ENCODE peak calls at places on chromosomes 4 and X, in four cellular contexts. S, E, A and Y are unnamed samples.

GRCh38 chr4:89752932-89753598 is 83.9 kb downstream of the SNCA start:
- DNase-seq in S (no peak), E (peak; percentile 92), A (no peak), Y (no peak)

GRCh38 chr4:112449708-112450107 is 66.3 kb downstream of the NEUROG2 start:
- DNase-seq in S (no peak), E (no peak), A (no peak), Y (no peak)

GRCh38 chr4:74440356-74440755 is 4.6 kb upstream of the AREG start:
- DNase-seq in S (no peak), E (no peak), A (no peak), Y (no peak)

GRCh38 chr4:78665216-78665615 is 110.9 kb upstream of the BMP2K start:
- DNase-seq in S (no peak), E (no peak), A (no peak), Y (no peak)

GRCh38 chrX:10387011-10387410 is 230.2 kb downstream of the CLCN4 start:
- DNase-seq in S (no peak), E (peak; percentile 41), A (no peak), Y (no peak)

GRCh38 chr4:116066711-116067245 is 953.4 kb upstream of the NDST4 start:
- DNase-seq in S (no peak), E (no peak), A (no peak), Y (no peak)

GRCh38 chr4:134422776-134423175 is 221.2 kb upstream of the PABPC4L start:
- DNase-seq in S (no peak), E (no peak), A (no peak), Y (no peak)

GRCh38 chr4:136392576-136392975 is 1139.7 kb downstream of the PCDH18 start:
- DNase-seq in S (no peak), E (peak; percentile 54), A (no peak), Y (no peak)

GRCh38 chr4:105624530-105624929 is 72.1 kb downstream of the ARHGEF38 start:
- DNase-seq in S (no peak), E (peak; percentile 40), A (no peak), Y (no peak)

GRCh38 chr4:7134737-7135388 is 57.5 kb upstream of the SORCS2 start:
- DNase-seq in S (no peak), E (peak; percentile 84), A (peak; percentile 70), Y (no peak)

GRCh38 chr4:136400829-136401228 is 1131.5 kb downstream of the PCDH18 start:
- DNase-seq in S (no peak), E (no peak), A (no peak), Y (no peak)

GRCh38 chr4:6955261-6955911 is 45.8 kb downstream of the TBC1D14 start:
- DNase-seq in S (no peak), E (no peak), A (peak; percentile 84), Y (no peak)

GRCh38 chrX:3803713-3804112 is 90.3 kb upstream of the PRKX start:
- DNase-seq in S (no peak), E (no peak), A (no peak), Y (no peak)

GRCh38 chrX:48471504-48471903 is 1.4 kb upstream of the SLC38A5 start:
- DNase-seq in S (no peak), E (no peak), A (no peak), Y (no peak)

GRCh38 chrX:104098151-104098808 is 14.0 kb upstream of the ZCCHC18 start:
- DNase-seq in S (peak; percentile 49), E (peak; percentile 77), A (no peak), Y (no peak)

GRCh38 chrX:115892056-115892708 is 278.4 kb upstream of the AGTR2 start:
- DNase-seq in S (no peak), E (no peak), A (peak; percentile 22), Y (no peak)

GRCh38 chr4:6493668-6494304 is 21.4 kb upstream of the PPP2R2C start:
- DNase-seq in S (no peak), E (peak; percentile 3), A (peak; percentile 27), Y (peak; percentile 54)

GRCh38 chr4:92988301-92988700 is 684.5 kb downstream of the GRID2 start:
- DNase-seq in S (no peak), E (no peak), A (no peak), Y (no peak)

GRCh38 chr4:87848622-87849351 is 16.0 kb downstream of the MEPE start:
- DNase-seq in S (no peak), E (peak; percentile 56), A (peak; percentile 51), Y (no peak)

GRCh38 chr4:1010522-1011021 is 854 bp upstream of the FGFRL1 start:
- DNase-seq in S (peak; percentile 41), E (peak; percentile 68), A (peak; percentile 71), Y (no peak)

GRCh38 chr4:12486995-12487394 is 997.1 kb downstream of the RAB28 start:
- DNase-seq in S (no peak), E (no peak), A (no peak), Y (no peak)

GRCh38 chr4:119731146-119731742 is 102.6 kb upstream of the PDE5A start:
- DNase-seq in S (no peak), E (no peak), A (no peak), Y (no peak)

GRCh38 chr4:54840992-54841768 is 183.4 kb downstream of the KIT start:
- DNase-seq in S (no peak), E (peak; percentile 2), A (no peak), Y (no peak)

GRCh38 chrX:45506149-45506768 is 305.6 kb upstream of the DIPK2B start:
- DNase-seq in S (no peak), E (no peak), A (no peak), Y (no peak)

GRCh38 chrX:39736219-39737211 is 361.2 kb downstream of the BCOR start:
- DNase-seq in S (no peak), E (peak; percentile 75), A (peak; percentile 61), Y (no peak)

GRCh38 chr4:79088991-79089705 is 149.9 kb upstream of the PAQR3 start:
- DNase-seq in S (no peak), E (no peak), A (no peak), Y (no peak)

GRCh38 chr4:174274436-174274835 is 9.0 kb downstream of the FBXO8 start:
- DNase-seq in S (no peak), E (no peak), A (no peak), Y (no peak)

GRCh38 chrX:119655125-119655524 is 37.8 kb downstream of the SEPTIN6 start:
- DNase-seq in S (peak; percentile 49), E (peak; percentile 88), A (no peak), Y (no peak)

GRCh38 chr4:152038238-152038637 is 277.4 kb upstream of the GATB start:
- DNase-seq in S (no peak), E (peak; percentile 90), A (no peak), Y (no peak)

GRCh38 chr4:163331629-163332360 is 601 bp downstream of the NPY1R start:
- DNase-seq in S (no peak), E (no peak), A (no peak), Y (no peak)

GRCh38 chr4:177785000-177785399 is 342.8 kb upstream of the AGA start:
- DNase-seq in S (no peak), E (no peak), A (no peak), Y (no peak)

GRCh38 chr4:25656031-25656430 is 380 bp downstream of the SLC34A2 start:
- DNase-seq in S (no peak), E (no peak), A (no peak), Y (no peak)

GRCh38 chr4:69532125-69532524 is 36.4 kb upstream of the UGT2B4 start:
- DNase-seq in S (no peak), E (no peak), A (no peak), Y (no peak)

GRCh38 chr4:153346563-153346962 is 2.1 kb downstream of the MND1 start:
- DNase-seq in S (no peak), E (peak; percentile 10), A (no peak), Y (no peak)
- H3K27ac ChIP-seq in S (no peak overlapping the region), E (no peak overlapping the region), A (no peak overlapping the region), Y (no peak overlapping the region)

DNA sequence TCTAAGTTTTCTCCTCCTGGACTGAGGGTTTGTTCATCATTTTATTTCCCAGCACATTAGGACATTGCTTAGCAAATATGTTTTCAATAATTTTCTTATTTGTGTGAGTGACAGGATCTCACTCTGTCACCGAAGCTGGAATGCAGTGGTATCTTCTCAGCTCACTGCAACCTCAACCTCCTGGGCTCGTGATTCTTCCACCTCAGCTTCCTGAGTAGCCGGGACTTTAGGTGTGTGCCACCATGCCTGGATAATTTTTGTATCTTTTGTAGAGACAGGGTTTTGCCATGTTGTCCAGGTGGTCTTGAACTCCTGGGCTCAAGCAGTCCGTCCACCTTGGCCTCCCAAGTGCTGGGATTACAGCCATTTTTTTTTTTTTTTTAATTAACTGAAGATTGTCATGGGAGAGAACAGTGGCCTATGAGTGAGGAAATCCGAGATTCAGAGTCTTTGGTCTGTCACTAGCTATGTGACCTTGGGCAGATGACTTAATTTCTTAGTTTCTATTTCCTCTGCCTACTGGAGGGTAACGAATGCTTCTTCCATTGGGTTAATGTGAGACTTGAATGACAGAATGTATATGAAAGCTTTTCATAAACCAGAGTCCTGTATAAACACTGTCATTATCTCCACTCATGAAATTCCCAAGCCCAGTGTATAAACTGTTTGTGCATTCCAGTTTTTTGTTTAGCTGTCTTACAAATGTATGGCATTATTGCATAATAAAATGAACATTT is 23.9 kb downstream of the MOB1B start:
- DNase-seq in S (no peak), E (no peak), A (no peak), Y (no peak)
- H3K27ac ChIP-seq in S (no peak overlapping the region), E (peak overlapping the region; percentile 56), A (no peak overlapping the region), Y (no peak overlapping the region)

DNA sequence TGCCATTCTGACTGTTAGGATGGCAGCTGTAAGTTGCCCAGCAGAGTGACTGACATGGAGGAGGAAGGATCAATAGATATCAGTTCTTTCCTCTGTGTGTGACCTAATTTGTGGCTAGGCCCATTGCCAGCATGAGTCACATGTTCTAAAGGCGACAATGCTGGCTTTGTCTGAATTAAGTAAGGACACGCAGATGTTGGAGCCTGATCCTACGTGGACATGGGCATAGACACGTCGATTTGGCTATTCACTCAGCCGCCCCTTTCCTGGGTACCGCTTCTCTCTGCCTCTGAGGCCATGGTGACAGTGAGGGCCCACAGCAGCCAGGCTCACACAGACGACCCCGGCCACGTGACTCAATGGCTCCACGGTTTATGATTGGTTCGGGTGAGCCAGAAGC is 16.3 kb downstream of the PROM1 start:
- DNase-seq in S (no peak), E (no peak), A (no peak), Y (no peak)
- H3K27ac ChIP-seq in S (no peak overlapping the region), E (no peak overlapping the region), A (no peak overlapping the region), Y (no peak overlapping the region)

GRCh38 chr4:140211693-140212092 is 57.7 kb upstream of the MAML3 start:
- DNase-seq in S (no peak), E (no peak), A (no peak), Y (no peak)
- H3K27ac ChIP-seq in S (no peak overlapping the region), E (no peak overlapping the region), A (no peak overlapping the region), Y (no peak overlapping the region)

GRCh38 chrX:37746268-37746931 is 33.5 kb upstream of the CYBB start:
- DNase-seq in S (no peak), E (no peak), A (no peak), Y (no peak)
- H3K27ac ChIP-seq in S (no peak overlapping the region), E (no peak overlapping the region), A (no peak overlapping the region), Y (no peak overlapping the region)

DNA sequence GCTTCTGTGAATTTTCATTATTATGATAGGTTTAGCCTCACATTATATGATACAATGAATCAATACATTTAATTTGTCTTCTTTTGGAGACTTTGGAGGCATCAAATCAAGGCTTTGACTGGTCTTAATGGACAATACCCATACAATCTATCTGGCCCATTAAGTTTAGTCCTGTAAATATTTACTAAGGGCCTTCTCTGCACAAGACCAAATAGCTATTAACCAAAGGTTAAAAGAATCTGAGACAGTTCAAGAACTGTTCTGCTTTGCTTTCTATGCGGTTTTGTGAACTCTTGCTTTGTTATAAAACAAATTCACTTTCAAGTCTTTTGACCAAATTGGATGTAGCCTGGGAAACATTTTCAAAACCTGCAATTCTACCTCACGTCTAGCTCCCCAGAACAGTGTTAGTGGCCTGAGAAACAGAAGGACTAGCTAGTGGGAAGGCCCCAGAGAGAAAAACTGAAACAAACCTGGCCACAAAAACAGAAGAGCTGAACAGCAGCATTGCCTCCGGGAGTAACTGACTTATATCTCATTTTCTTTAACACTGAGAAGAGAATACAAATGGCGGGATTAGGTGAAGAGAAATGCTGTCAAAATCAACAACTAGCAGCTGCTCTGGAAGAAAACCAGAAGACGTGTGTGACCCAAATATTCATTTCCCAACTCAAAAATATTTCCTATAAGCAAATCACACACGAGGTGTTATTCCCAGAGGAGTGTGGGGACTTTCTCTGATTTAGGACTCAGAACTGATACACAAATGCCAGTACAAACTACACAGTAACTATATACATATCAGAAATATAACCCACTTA is 548 bp downstream of the TLR1 start:
- DNase-seq in S (no peak), E (no peak), A (no peak), Y (no peak)
- H3K27ac ChIP-seq in S (peak overlapping the region; percentile 63), E (no peak overlapping the region), A (peak overlapping the region; percentile 67), Y (peak overlapping the region; percentile 76)